ENCODE peak calls at places on chromosome 2, in seven cellular contexts. I is spleen, S is testis, F is heart left ventricle, D is neural progenitor cell, T is cardiac muscle cell, W is left ventricle myocardium inferior. J is an unnamed sample. For H3K36me3 and H3K9me3, the result is how much of the 10 kb centered on the place peaks cover.

GRCh38 chr2:221104391-221104811 is 467.7 kb downstream of the EPHA4 start:
- DNase-seq in W (peak), T (peak), S (peak), F (peak), I (peak), D (peak), J (peak)

GRCh38 chr2:200616193-200616592 is 30.4 kb downstream of the AOX1 start:
- DNase-seq in D (no peak), T (no peak), W (no peak), I (no peak), S (peak), F (no peak), J (no peak)

GRCh38 chr2:216799873-216800421 is 59.9 kb downstream of the TNP1 start:
- DNase-seq in S (peak), D (no peak), T (no peak), F (no peak), I (no peak), W (no peak), J (peak)

GRCh38 chr2:233026211-233026813 is 6.2 kb upstream of the NEU2 start:
- DNase-seq in W (no peak), D (no peak), F (no peak), S (no peak), T (no peak), I (no peak), J (peak)

GRCh38 chr2:75375646-75376582 is 176.6 kb upstream of the TACR1 start:
- DNase-seq in W (no peak), S (no peak), D (no peak), I (no peak), T (no peak), F (no peak), J (peak)

GRCh38 chr2:138771534-138771933 is 8.7 kb downstream of the NXPH2 start:
- DNase-seq in D (peak), F (no peak), W (no peak), S (no peak), I (no peak), T (no peak), J (no peak)

GRCh38 chr2:147689510-147689909 is 155.3 kb upstream of the ACVR2A start:
- DNase-seq in S (no peak), T (no peak), D (no peak), F (no peak), I (no peak), W (no peak), J (no peak)

GRCh38 chr2:95276244-95276887 is 2.1 kb downstream of the PROM2 start:
- DNase-seq in T (no peak), W (no peak), F (peak), S (no peak), D (no peak), I (peak), J (no peak)

GRCh38 chr2:218286570-218287459 is 5.5 kb downstream of the TMBIM1 start:
- DNase-seq in W (peak), D (peak), F (peak), S (peak), T (peak), I (peak), J (peak)

GRCh38 chr2:95001701-95002100 is 23.8 kb upstream of the MAL start:
- DNase-seq in S (no peak), D (no peak), W (no peak), I (no peak), T (no peak), F (no peak), J (no peak)

GRCh38 chr2:152513681-152514080 is 178.7 kb downstream of the FMNL2 start:
- DNase-seq in S (no peak), I (no peak), D (no peak), T (no peak), F (no peak), W (no peak), J (peak)

GRCh38 chr2:230907361-230908093 is 17.5 kb downstream of the GPR55 start:
- DNase-seq in F (peak), S (no peak), D (no peak), T (no peak), I (peak), W (no peak), J (no peak)

GRCh38 chr2:2641541-2642410 is 310.7 kb upstream of the MYT1L start:
- DNase-seq in S (no peak), W (no peak), F (no peak), T (no peak), I (no peak), D (no peak), J (no peak)

GRCh38 chr2:72883356-72883962 is 3.7 kb upstream of the SPR start:
- DNase-seq in I (no peak), T (peak), S (peak), D (peak), F (no peak), W (no peak), J (peak)

GRCh38 chr2:228767196-228767595 is 503.9 kb downstream of the PID1 start:
- DNase-seq in I (no peak), S (no peak), D (no peak), T (no peak), F (no peak), W (no peak), J (peak)

DNA sequence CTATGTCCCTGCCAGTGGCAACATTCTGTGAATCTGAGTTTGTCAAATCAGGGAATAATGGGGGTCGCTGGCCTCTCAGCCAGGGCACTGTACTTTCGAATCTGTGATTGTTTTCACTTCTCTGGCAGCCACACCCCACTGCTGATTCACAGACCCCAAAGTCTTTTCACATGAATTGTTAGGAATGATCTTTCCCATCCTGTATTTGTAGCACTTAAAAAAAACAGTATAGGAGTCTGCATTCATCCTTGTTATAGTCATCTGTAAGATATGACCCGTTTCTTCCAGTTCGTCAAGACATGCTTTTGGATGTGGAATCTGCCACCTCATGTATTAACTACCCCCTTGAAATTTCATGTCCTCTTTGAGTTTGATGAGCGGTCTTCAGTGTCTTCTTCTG is 928 bp downstream of the NAGK start:
- DNase-seq in I (peak), W (no peak), D (no peak), F (no peak), S (no peak), T (no peak), J (no peak)
- H3K4me3 ChIP-seq in I (peak), W (peak), D (peak), F (peak), S (peak), T (peak), J (peak)

DNA sequence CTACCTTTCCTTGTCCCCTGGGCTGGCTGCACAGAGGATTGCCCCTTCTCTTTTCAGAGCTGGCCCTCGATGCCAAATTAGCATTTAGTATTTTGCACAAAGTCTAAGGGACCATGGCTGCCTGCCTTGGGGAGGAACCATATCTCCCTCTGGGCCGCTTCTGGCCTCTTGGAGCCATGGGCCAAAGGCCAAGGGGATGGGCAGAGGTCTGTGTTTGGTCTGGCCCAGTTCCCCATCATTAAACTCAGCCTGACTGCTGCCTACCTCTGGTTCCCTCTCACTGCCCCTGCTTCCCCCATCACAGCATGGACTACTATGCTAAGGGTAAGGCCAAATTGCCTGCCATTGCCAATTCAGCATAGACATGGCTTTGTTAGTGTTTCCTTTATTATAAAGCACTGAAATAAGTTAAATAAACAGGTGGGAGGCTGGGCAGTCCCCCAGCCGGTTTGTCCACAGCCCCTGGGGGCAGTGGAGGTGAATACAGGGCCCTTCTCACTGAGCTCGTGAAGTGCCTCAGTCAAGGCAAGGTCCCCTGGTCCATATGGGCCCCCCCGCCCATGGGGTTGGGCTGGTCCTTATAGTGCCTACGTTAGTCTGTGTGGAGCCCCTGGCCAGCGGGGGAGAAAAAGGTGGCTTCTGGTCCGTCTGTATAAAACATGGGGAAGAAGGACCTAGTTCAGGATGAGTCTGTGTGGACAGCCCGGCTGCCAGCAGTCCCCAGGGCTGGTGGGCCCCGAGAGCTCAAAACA is 3.5 kb downstream of the ZNF513 start:
- DNase-seq in S (no peak), W (no peak), F (no peak), D (no peak), I (no peak), T (no peak), J (no peak)
- H3K36me3 ChIP-seq in S (under half), W (half or more), F (under half), D (under half), I (half or more), T (under half), J (half or more)

GRCh38 chr2:89781962-89782361 is 1090.5 kb downstream of the RPIA start:
- DNase-seq in F (no peak), D (no peak), T (no peak), S (no peak), I (no peak), W (no peak), J (no peak)
- H3K9me3 ChIP-seq in F (half or more), D (half or more), T (half or more), S (under half), I (half or more), W (half or more), J (half or more)

DNA sequence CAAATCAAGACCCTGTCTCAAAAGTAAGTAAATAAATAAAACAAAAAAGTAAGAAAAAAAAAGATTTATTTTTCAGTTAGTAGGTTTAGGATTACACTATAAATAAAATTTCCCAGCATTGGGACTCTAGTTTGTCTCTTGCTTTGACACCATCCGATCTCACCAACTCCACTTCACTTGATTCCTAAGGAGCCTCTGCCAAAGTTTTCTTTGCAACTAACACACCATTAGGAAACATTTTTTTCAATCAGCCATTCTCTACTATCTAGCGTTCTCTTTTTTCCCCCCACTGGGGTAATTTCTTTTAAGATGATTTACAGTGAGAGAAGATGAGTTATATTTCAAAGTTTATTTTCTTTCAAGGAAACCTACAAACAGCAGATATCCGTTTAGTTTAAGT is 10.6 kb upstream of the NEMP2 start:
- DNase-seq in D (no peak), T (no peak), W (no peak), F (no peak), S (no peak), I (no peak), J (no peak)
- H3K4me3 ChIP-seq in D (no peak), T (no peak), W (peak), F (peak), S (no peak), I (no peak), J (no peak)

GRCh38 chr2:46091004-46091403 is 206.2 kb upstream of the EPAS1 start:
- DNase-seq in S (no peak), F (no peak), T (no peak), I (no peak), D (peak), W (no peak), J (no peak)

GRCh38 chr2:46095821-46096220 is 201.4 kb upstream of the EPAS1 start:
- DNase-seq in T (no peak), F (no peak), W (no peak), D (no peak), I (no peak), S (no peak), J (no peak)

GRCh38 chr2:46094689-46095088 is 202.5 kb upstream of the EPAS1 start:
- DNase-seq in D (no peak), I (no peak), F (no peak), W (no peak), T (no peak), S (no peak), J (no peak)

GRCh38 chr2:46096272-46096671 is 200.9 kb upstream of the EPAS1 start:
- DNase-seq in D (no peak), S (no peak), W (no peak), T (no peak), I (no peak), F (no peak), J (no peak)

DNA sequence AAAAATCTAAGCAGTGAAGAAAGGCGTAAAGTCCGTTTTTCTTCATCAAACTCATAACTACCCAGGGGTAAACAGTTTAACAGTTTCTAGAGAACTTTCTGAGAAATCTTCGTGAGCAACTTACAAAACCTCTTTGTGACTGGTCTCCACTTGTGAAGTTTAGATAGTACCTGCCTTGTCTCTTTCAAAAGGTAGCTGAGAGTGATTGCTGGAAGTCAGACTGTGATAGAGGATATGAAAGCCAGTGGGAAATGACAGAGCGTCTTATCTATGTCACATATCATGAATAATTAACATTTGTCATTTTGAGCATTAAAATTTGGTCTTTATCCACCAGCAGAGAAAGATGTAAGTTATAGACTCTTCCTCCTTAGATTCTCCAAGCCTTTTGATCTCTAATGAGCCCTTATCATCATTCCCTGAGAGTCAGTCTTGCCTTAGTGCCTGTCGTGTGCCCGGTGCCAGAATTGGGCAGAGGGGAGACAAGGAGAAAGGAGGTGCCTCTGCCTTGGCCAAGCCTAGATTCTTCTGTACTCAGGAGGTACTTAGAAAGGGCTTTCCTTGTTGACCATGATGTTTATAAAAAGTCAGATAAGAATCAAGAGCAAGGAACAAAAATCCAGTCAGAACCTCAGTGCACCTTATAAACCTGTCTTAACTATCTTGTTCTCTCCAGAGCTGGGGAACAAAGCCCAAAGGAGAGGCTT is 205.1 kb upstream of the EPAS1 start:
- DNase-seq in I (no peak), S (no peak), W (no peak), D (no peak), F (no peak), T (no peak), J (no peak)
- H3K36me3 ChIP-seq in I (under half), S (under half), W (under half), D (under half), F (under half), T (under half), J (under half)

GRCh38 chr2:8368463-8368862 is 313.4 kb upstream of the ID2 start:
- DNase-seq in D (no peak), F (no peak), T (no peak), S (no peak), I (no peak), W (no peak), J (no peak)
- H3K9me3 ChIP-seq in D (under half), F (under half), T (under half), S (under half), I (under half), W (under half), J (under half)

GRCh38 chr2:224946911-224947310 is 95.4 kb downstream of the DOCK10 start:
- DNase-seq in S (no peak), T (no peak), W (no peak), F (no peak), D (no peak), I (no peak), J (no peak)
- H3K4me3 ChIP-seq in S (no peak), T (no peak), W (no peak), F (peak), D (no peak), I (peak), J (no peak)

GRCh38 chr2:241755777-241756176 is 20.8 kb upstream of the GAL3ST2 start:
- DNase-seq in T (no peak), F (peak), W (no peak), D (no peak), I (no peak), S (no peak), J (no peak)
- H3K36me3 ChIP-seq in T (under half), F (under half), W (under half), D (under half), I (under half), S (under half), J (under half)

GRCh38 chr2:184875911-184876310 is 277.6 kb downstream of the ZNF804A start:
- DNase-seq in D (no peak), F (no peak), W (no peak), I (no peak), T (peak), S (peak), J (no peak)

GRCh38 chr2:184877909-184878308 is 279.6 kb downstream of the ZNF804A start:
- DNase-seq in I (no peak), S (no peak), W (no peak), F (no peak), D (no peak), T (no peak), J (no peak)

GRCh38 chr2:184875212-184875611 is 276.9 kb downstream of the ZNF804A start:
- DNase-seq in D (no peak), T (no peak), W (no peak), S (no peak), F (no peak), I (no peak), J (no peak)

GRCh38 chr2:184879671-184880070 is 281.3 kb downstream of the ZNF804A start:
- DNase-seq in F (no peak), W (no peak), I (no peak), T (no peak), D (no peak), S (no peak), J (no peak)
- H3K9me3 ChIP-seq in F (under half), W (under half), I (under half), T (under half), D (under half), S (under half), J (under half)

J was measured in MG63.